ENCODE peak calls at places on chromosomes 13 and 19, in five cellular contexts. A is ascending aorta, E is endodermal cell, L is PC-3, U is astrocyte. G is an unnamed sample.

GRCh38 chr13:93769607-93770006 is 543.0 kb downstream of the GPC6 start:
- DNase-seq in A (no peak), E (no peak), L (no peak), U (no peak), G (peak; percentile 51)

GRCh38 chr13:112714772-112715569 is 25.1 kb downstream of the ATP11A start:
- DNase-seq in A (no peak), E (no peak), L (no peak), U (no peak), G (no peak)

GRCh38 chr13:29861694-29862110 is 11.3 kb upstream of the UBL3 start:
- DNase-seq in A (no peak), E (no peak), L (peak; percentile 82), U (peak; percentile 98), G (peak; percentile 79)

GRCh38 chr13:51681037-51681678 is 96.9 kb downstream of the WDFY2 start:
- DNase-seq in A (no peak), E (no peak), L (peak; percentile 91), U (peak; percentile 86), G (peak; percentile 89)

GRCh38 chr19:3178973-3179738 is 587 bp downstream of the S1PR4 start:
- DNase-seq in A (no peak), E (peak; percentile 59), L (no peak), U (no peak), G (no peak)

GRCh38 chr13:54972838-54973237 is 1944.2 kb downstream of the OLFM4 start:
- DNase-seq in A (no peak), E (no peak), L (no peak), U (no peak), G (no peak)

GRCh38 chr13:76620036-76620435 is 266.2 kb downstream of the KCTD12 start:
- DNase-seq in A (no peak), E (no peak), L (no peak), U (peak; percentile 41), G (peak; percentile 59)

GRCh38 chr19:38270587-38271167 is 6.3 kb downstream of the SPINT2 start:
- DNase-seq in A (no peak), E (no peak), L (peak; percentile 81), U (peak; percentile 39), G (no peak)

GRCh38 chr13:112711528-112712265 is 21.9 kb downstream of the ATP11A start:
- DNase-seq in A (peak; percentile 92), E (peak; percentile 95), L (peak; percentile 77), U (peak; percentile 97), G (peak; percentile 97)

GRCh38 chr13:47087841-47088240 is 191.0 kb upstream of the HTR2A start:
- DNase-seq in A (no peak), E (no peak), L (no peak), U (peak; percentile 77), G (no peak)

GRCh38 chr19:275000-275399 is 16.2 kb downstream of the PLPP2 start:
- DNase-seq in A (no peak), E (no peak), L (no peak), U (no peak), G (no peak)

GRCh38 chr13:30404207-30404606 is 18.1 kb upstream of the UBE2L5 start:
- DNase-seq in A (no peak), E (no peak), L (no peak), U (no peak), G (no peak)

GRCh38 chr19:19385900-19386339 is 19.6 kb upstream of the GATAD2A start:
- DNase-seq in A (no peak), E (no peak), L (no peak), U (no peak), G (no peak)

DNA sequence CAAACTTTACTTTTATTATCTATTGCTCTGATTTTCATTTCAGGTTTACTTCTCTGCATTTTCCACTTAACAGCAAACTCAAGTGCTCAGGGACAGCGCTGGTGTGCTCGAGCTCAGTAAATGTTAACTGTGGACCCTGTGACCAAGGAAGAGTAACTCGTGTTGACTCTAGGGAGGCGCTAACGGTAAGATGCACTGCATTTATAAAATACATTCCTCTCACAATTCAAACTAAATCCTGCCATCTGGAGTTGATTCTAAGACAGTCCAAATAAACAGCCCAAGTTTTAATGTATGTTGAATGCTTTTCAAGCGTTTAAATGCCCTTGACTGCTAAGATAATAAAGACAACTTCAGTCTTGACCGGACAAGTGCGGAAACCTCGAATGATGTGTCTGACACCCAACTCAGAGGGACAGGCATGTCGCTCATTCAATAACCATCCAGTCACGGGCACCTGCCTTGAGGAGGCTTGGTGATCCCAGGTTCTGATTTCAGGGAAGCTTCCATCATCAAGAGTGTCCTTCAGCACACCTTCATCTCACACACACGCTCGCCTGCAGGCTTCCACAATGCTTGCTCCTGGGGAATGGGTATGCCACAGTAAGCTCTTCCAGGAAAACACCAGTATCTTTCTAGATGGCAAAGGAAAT is 93.1 kb downstream of the STK24 start:
- DNase-seq in A (no peak), E (no peak), L (no peak), U (no peak), G (no peak)
- H3K4me3 ChIP-seq in A (peak overlapping the region; percentile 34), E (peak overlapping the region; percentile 56), L (peak overlapping the region; percentile 57), U (no peak overlapping the region), G (no peak overlapping the region)

GRCh38 chr13:97653741-97654140 is 219.8 kb downstream of the RAP2A start:
- DNase-seq in A (no peak), E (no peak), L (peak; percentile 16), U (no peak), G (peak; percentile 77)

GRCh38 chr13:97658556-97658955 is 224.6 kb downstream of the RAP2A start:
- DNase-seq in A (no peak), E (no peak), L (no peak), U (no peak), G (no peak)

GRCh38 chr13:97660488-97661086 is 226.6 kb downstream of the RAP2A start:
- DNase-seq in A (no peak), E (no peak), L (no peak), U (no peak), G (no peak)

DNA sequence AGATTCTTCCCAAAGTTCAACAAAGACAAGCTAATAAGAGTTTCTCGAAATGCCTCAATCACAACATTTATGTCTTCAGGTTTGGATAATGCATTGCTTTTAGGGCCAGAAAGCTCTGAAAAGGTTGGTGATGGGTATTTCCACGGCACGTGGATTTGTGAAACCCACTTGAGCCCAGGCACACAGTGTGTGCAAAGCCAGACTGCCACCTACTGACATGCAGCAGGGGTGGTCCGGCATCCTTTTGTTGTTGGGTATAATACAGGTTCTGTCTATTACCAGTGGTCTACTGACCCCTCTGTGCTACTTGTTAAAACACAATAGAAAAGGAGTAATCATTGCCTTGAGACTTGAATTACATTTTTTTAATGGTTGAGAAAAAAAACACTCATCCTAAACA is 225.6 kb downstream of the RAP2A start:
- DNase-seq in A (no peak), E (no peak), L (no peak), U (no peak), G (no peak)
- TF ChIP-seq CTCF in A (no peak), E (peak; percentile 73), L (peak; percentile 35), U (no peak), G (peak; percentile 12)

GRCh38 chr19:1514986-1515721 is 2.3 kb upstream of the ADAMTSL5 start:
- DNase-seq in A (no peak), E (no peak), L (no peak), U (no peak), G (no peak)

GRCh38 chr19:1512671-1513491 is at the start of gene ADAMTSL5:
- DNase-seq in A (no peak), E (peak; percentile 78), L (peak; percentile 59), U (no peak), G (peak; percentile 77)

GRCh38 chr19:1511989-1512338 is 855 bp downstream of the ADAMTSL5 start:
- DNase-seq in A (no peak), E (no peak), L (no peak), U (no peak), G (no peak)

GRCh38 chr19:1514295-1514661 is 1.5 kb upstream of the ADAMTSL5 start:
- DNase-seq in A (no peak), E (no peak), L (no peak), U (no peak), G (no peak)

DNA sequence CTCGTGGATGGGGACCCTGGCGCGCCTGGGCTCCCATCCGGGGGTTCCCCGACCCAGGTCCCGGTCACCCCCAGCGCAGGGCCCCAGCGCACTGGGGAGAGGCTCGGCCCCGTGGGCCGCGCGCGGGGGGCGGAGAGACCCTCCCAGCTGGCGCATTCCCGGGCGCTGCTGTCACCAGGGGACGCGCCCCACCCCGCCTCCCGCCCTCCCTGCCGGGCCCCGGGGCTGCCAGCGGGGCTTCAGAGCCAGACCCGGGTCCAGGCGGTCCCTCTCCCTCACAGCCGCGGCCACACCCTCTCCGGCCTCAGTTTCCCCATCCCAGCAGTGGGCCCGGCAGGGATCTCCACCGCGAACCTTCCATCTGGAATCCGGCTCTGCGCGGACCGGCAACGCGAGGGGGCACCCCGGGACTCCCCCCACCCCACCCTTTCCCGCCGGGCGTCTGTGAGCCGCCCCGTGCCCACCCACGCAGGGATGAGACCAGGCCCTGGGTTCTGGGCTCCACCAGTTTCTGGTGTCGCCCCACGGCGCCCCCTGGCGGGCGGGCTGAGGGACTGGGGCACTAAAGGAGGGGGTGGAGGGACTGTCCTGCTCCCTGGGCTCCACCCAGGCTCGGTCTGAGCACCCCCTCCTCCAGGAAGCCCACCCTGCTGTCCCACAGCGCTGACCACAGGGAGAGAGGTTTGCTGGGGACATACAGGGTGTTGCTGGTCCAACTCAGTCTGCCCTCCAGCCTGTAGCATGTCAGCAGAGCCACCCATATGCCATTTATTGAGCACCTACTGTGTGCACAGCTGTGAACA is 874 bp upstream of the ADAMTSL5 start:
- DNase-seq in A (no peak), E (peak; percentile 83), L (peak; percentile 62), U (no peak), G (peak; percentile 76)
- H3K4me3 ChIP-seq in A (peak overlapping the region; percentile 73), E (peak overlapping the region; percentile 35), L (peak overlapping the region; percentile 70), U (peak overlapping the region; percentile 28), G (peak overlapping the region; percentile 47)

GRCh38 chr19:11321206-11322126 is 18.0 kb downstream of the RAB3D start:
- DNase-seq in A (no peak), E (peak; percentile 59), L (no peak), U (no peak), G (peak; percentile 39)
- TF ChIP-seq CTCF in A (no peak), E (peak; percentile 55), L (no peak), U (no peak), G (peak; percentile 39)

DNA sequence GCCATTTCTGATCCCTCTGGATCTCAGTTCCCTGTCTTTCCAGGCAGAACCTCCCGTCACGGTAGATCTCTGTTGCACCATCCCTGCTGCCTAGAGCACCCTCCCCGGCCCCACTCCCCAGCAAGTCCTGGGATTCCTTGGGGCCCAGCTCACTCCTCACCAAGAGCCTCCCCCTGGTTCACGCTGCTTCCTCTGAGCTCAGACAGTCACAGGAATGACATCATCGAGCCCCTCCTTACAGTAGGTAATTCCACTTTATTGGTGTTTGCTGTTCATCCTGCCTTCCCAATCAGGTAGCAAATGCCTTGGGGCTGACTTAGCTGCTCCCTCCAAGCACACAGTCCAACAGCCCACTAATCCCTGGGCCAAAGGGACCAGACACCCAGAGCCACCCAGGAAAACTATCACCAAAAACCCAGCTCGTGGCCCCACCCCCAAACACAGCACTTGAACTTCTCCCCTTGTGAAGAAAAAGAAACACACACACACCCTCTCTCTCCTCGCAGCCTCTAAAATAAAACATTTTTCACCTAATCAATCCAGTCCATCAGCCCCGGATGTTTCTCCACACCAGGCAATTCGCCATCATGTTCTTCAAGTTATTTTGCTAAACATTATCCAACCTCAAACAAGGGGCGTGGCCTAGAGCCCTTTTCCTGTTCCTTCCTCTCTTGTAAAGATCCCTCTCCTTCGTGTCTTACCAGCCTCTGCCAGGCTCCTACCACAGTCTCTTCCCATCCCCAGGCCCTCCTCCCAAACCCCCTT is 2.5 kb downstream of the NAPA start:
- DNase-seq in A (no peak), E (peak; percentile 34), L (peak; percentile 37), U (no peak), G (peak; percentile 43)
- H3K4me3 ChIP-seq in A (peak overlapping the region; percentile 84), E (no peak overlapping the region), L (peak overlapping the region; percentile 95), U (no peak overlapping the region), G (peak overlapping the region; percentile 100)

GRCh38 chr13:45100855-45101254 is 19.5 kb upstream of the GTF2F2 start:
- DNase-seq in A (no peak), E (no peak), L (no peak), U (no peak), G (no peak)
- TF ChIP-seq CTCF in A (no peak), E (no peak), L (no peak), U (no peak), G (no peak)